ENCODE peak calls at places on chromosomes 6 and 20, in six cellular contexts. A is ovary; I is Karpas-422; J is fibroblast of the conjunctiva; N is glomerular endothelial cell; O is CD8-positive, alpha-beta memory T cell. L is an unnamed sample.

GRCh38 chr6:152086223-152086873 is 278.9 kb downstream of the ESR1 start:
- DNase-seq in J (no peak), I (no peak), O (no peak), N (no peak), A (no peak), L (no peak)

GRCh38 chr6:168039849-168040248 is 39.2 kb downstream of the FRMD1 start:
- DNase-seq in I (no peak), J (no peak), N (no peak), O (no peak), A (no peak), L (no peak)

GRCh38 chr20:31972481-31973386 is 4.8 kb downstream of the XKR7 start:
- DNase-seq in N (no peak), J (no peak), A (no peak), O (no peak), I (no peak), L (no peak)

GRCh38 chr6:165695736-165696515 is 32.9 kb upstream of the PDE10A start:
- DNase-seq in N (no peak), O (no peak), I (no peak), J (no peak), A (no peak), L (no peak)

GRCh38 chr6:51466427-51466826 is 621.0 kb downstream of the PKHD1 start:
- DNase-seq in N (no peak), I (no peak), A (no peak), O (no peak), J (no peak), L (no peak)

GRCh38 chr6:122063090-122063489 is 336.4 kb upstream of the HSF2 start:
- DNase-seq in J (no peak), O (no peak), I (no peak), N (no peak), A (no peak), L (no peak)

GRCh38 chr6:53593001-53593488 is 48.1 kb upstream of the GCLC start:
- DNase-seq in I (no peak), N (no peak), O (no peak), A (no peak), J (no peak), L (peak)

GRCh38 chr20:23081263-23081811 is 4.8 kb downstream of the CD93 start:
- DNase-seq in A (no peak), O (no peak), N (no peak), J (no peak), I (no peak), L (no peak)

GRCh38 chr6:44470746-44471145 is 83.2 kb downstream of the CDC5L start:
- DNase-seq in N (no peak), I (no peak), A (no peak), J (no peak), O (no peak), L (no peak)

GRCh38 chr20:63538204-63539091 is 1.3 kb upstream of the PTK6 start:
- DNase-seq in N (no peak), I (no peak), O (no peak), A (no peak), J (no peak), L (peak)

GRCh38 chr20:49575551-49576060 is 7.7 kb upstream of the PTGIS start:
- DNase-seq in O (no peak), J (no peak), A (peak), N (no peak), I (peak), L (no peak)

GRCh38 chr6:163743796-163744195 is 329.3 kb downstream of the QKI start:
- DNase-seq in I (no peak), J (no peak), O (no peak), N (no peak), A (no peak), L (no peak)